ENCODE peak calls at places on chromosome 15, in seven cellular contexts. P, Z, L, U, N, H and F are unnamed samples.

GRCh38 chr15:74863239-74864056 is 9.7 kb downstream of the SCAMP2 start:
- DNase-seq in H (peak), L (no peak), N (no peak), U (no peak), P (no peak), Z (no peak), F (peak)

GRCh38 chr15:82848201-82848993 is 39.0 kb downstream of the WHAMM start:
- DNase-seq in U (no peak), P (no peak), N (no peak), Z (no peak), L (no peak), H (no peak), F (no peak)

GRCh38 chr15:95105229-95105628 is 873.9 kb downstream of the MCTP2 start:
- DNase-seq in L (no peak), Z (no peak), P (no peak), H (peak), U (no peak), N (peak), F (peak)

GRCh38 chr15:69758291-69758771 is 305.7 kb downstream of the RPLP1 start:
- DNase-seq in Z (no peak), L (no peak), H (peak), U (no peak), N (peak), P (no peak), F (peak)

GRCh38 chr15:41932939-41933725 is 39.2 kb downstream of the EHD4 start:
- DNase-seq in N (no peak), L (no peak), H (no peak), Z (no peak), U (no peak), P (no peak), F (no peak)

GRCh38 chr15:85636351-85636750 is 158.4 kb downstream of the KLHL25 start:
- DNase-seq in Z (no peak), L (no peak), P (no peak), H (no peak), U (no peak), N (no peak), F (no peak)

GRCh38 chr15:26831951-26832350 is 34.9 kb upstream of the GABRA5 start:
- DNase-seq in H (no peak), U (no peak), Z (no peak), L (no peak), P (no peak), N (no peak), F (no peak)

GRCh38 chr15:50876989-50877360 is 31.5 kb upstream of the AP4E1 start:
- DNase-seq in H (peak), U (peak), P (no peak), L (peak), Z (no peak), N (peak), F (peak)

GRCh38 chr15:61367953-61368352 is 138.9 kb upstream of the RORA start:
- DNase-seq in Z (no peak), H (no peak), U (peak), L (no peak), N (no peak), P (no peak), F (no peak)

GRCh38 chr15:50884583-50884982 is 23.9 kb upstream of the AP4E1 start:
- DNase-seq in N (no peak), L (no peak), P (no peak), U (no peak), Z (no peak), H (peak), F (peak)

GRCh38 chr15:36469567-36469966 is 109.9 kb upstream of the CDIN1 start:
- DNase-seq in N (peak), P (no peak), L (no peak), H (peak), U (no peak), Z (no peak), F (peak)